ENCODE peak calls at places on chromosomes 6 and 20, in six cellular contexts. A is caudate nucleus, O is fibroblast of mammary gland, X is mesenteric fat pad, T is RKO, I is HCEC 1CT. N is an unnamed sample.

GRCh38 chr20:47990507-47991132 is 205.3 kb upstream of the SULF2 start:
- DNase-seq in X (no peak), O (no peak), I (no peak), A (no peak), T (no peak), N (no peak)

GRCh38 chr6:167103041-167103816 is 19.7 kb upstream of the CCR6 start:
- DNase-seq in O (no peak), A (no peak), T (no peak), X (no peak), I (no peak), N (no peak)

GRCh38 chr6:162344935-162345599 is 382.5 kb downstream of the PRKN start:
- DNase-seq in I (no peak), A (no peak), O (peak), T (no peak), X (no peak), N (peak)

GRCh38 chr6:74137910-74138309 is 441.9 kb downstream of the CD109 start:
- DNase-seq in T (peak), X (no peak), O (peak), A (no peak), I (peak), N (peak)

GRCh38 chr6:152273002-152273401 is 364.2 kb downstream of the SYNE1 start:
- DNase-seq in O (peak), T (no peak), A (no peak), X (no peak), I (peak), N (no peak)

GRCh38 chr6:136921936-136922679 is at the start of gene SLC35D3:
- DNase-seq in X (no peak), T (no peak), A (no peak), I (no peak), O (no peak), N (no peak)

GRCh38 chr20:51326241-51326819 is 216.2 kb downstream of the NFATC2 start:
- DNase-seq in X (no peak), I (peak), O (peak), A (no peak), T (peak), N (no peak)

GRCh38 chr20:53677447-53678314 is 84.0 kb upstream of the ZNF217 start:
- DNase-seq in I (no peak), A (no peak), O (no peak), X (no peak), T (no peak), N (no peak)

GRCh38 chr20:33401922-33402369 is 627 bp upstream of the CDK5RAP1 start:
- DNase-seq in A (no peak), I (no peak), X (no peak), O (peak), T (peak), N (no peak)

N was measured in foreskin melanocyte.